ENCODE peak calls at places on chromosome 3, in nine cellular contexts. One of them, this sample, is unnamed.
A peak's percentile ranks its signal among the peaks of the same experiment; 100 is the strongest.

GRCh38 chr3:49401758-49402157 is 10.0 kb downstream of the RHOA start:
- DNase-seq in effector memory CD8-positive, alpha-beta T cell: no peak
- DNase-seq in HEK293T: no peak
- DNase-seq in RPMI8226: no peak
- DNase-seq in neuronal stem cell: no peak
- DNase-seq in stromal cell of bone marrow: no peak
- DNase-seq in activated T-cell treated with anti-CD3 and anti-CD28 coated beads for 48 hours: no peak
- DNase-seq in A673: no peak
- DNase-seq in astrocyte: no peak
- DNase-seq in this sample: no peak

GRCh38 chr3:13235079-13235478 is 161.8 kb upstream of the IQSEC1 start:
- DNase-seq in effector memory CD8-positive, alpha-beta T cell: no peak
- DNase-seq in HEK293T: no peak
- DNase-seq in RPMI8226: no peak
- DNase-seq in neuronal stem cell: no peak
- DNase-seq in stromal cell of bone marrow: no peak
- DNase-seq in activated T-cell treated with anti-CD3 and anti-CD28 coated beads for 48 hours: peak; percentile 7
- DNase-seq in A673: no peak
- DNase-seq in astrocyte: no peak
- DNase-seq in this sample: no peak

GRCh38 chr3:155352900-155353490 is 59.5 kb upstream of the STRIT1 start:
- DNase-seq in effector memory CD8-positive, alpha-beta T cell: no peak
- DNase-seq in HEK293T: peak; percentile 30
- DNase-seq in RPMI8226: peak; percentile 53
- DNase-seq in neuronal stem cell: no peak
- DNase-seq in stromal cell of bone marrow: peak; percentile 22
- DNase-seq in activated T-cell treated with anti-CD3 and anti-CD28 coated beads for 48 hours: no peak
- DNase-seq in A673: peak; percentile 70
- DNase-seq in astrocyte: peak; percentile 14
- DNase-seq in this sample: peak; percentile 43

GRCh38 chr3:177378168-177378567 is 180.9 kb upstream of the TBL1XR1 start:
- DNase-seq in effector memory CD8-positive, alpha-beta T cell: no peak
- DNase-seq in HEK293T: no peak
- DNase-seq in RPMI8226: no peak
- DNase-seq in neuronal stem cell: no peak
- DNase-seq in stromal cell of bone marrow: no peak
- DNase-seq in activated T-cell treated with anti-CD3 and anti-CD28 coated beads for 48 hours: no peak
- DNase-seq in A673: no peak
- DNase-seq in astrocyte: no peak
- DNase-seq in this sample: no peak

GRCh38 chr3:111801697-111802655 is 57.1 kb upstream of the PHLDB2 start:
- DNase-seq in effector memory CD8-positive, alpha-beta T cell: no peak
- DNase-seq in HEK293T: no peak
- DNase-seq in RPMI8226: no peak
- DNase-seq in neuronal stem cell: no peak
- DNase-seq in stromal cell of bone marrow: peak; percentile 87
- DNase-seq in activated T-cell treated with anti-CD3 and anti-CD28 coated beads for 48 hours: no peak
- DNase-seq in A673: peak; percentile 34
- DNase-seq in astrocyte: peak; percentile 88
- DNase-seq in this sample: peak; percentile 96

GRCh38 chr3:123186695-123187094 is 15.0 kb upstream of the SEC22A start:
- DNase-seq in effector memory CD8-positive, alpha-beta T cell: no peak
- DNase-seq in HEK293T: no peak
- DNase-seq in RPMI8226: no peak
- DNase-seq in neuronal stem cell: no peak
- DNase-seq in stromal cell of bone marrow: peak; percentile 51
- DNase-seq in activated T-cell treated with anti-CD3 and anti-CD28 coated beads for 48 hours: no peak
- DNase-seq in A673: no peak
- DNase-seq in astrocyte: no peak
- DNase-seq in this sample: no peak

GRCh38 chr3:194401346-194401745 is 2.3 kb upstream of the GP5 start:
- DNase-seq in effector memory CD8-positive, alpha-beta T cell: no peak
- DNase-seq in HEK293T: no peak
- DNase-seq in RPMI8226: no peak
- DNase-seq in neuronal stem cell: no peak
- DNase-seq in stromal cell of bone marrow: no peak
- DNase-seq in activated T-cell treated with anti-CD3 and anti-CD28 coated beads for 48 hours: no peak
- DNase-seq in A673: no peak
- DNase-seq in astrocyte: no peak
- DNase-seq in this sample: no peak

GRCh38 chr3:98521897-98522537 is 685 bp downstream of the CLDND1 start:
- DNase-seq in effector memory CD8-positive, alpha-beta T cell: peak; percentile 38
- DNase-seq in HEK293T: peak; percentile 44
- DNase-seq in RPMI8226: peak; percentile 72
- DNase-seq in neuronal stem cell: peak; percentile 26
- DNase-seq in stromal cell of bone marrow: peak; percentile 48
- DNase-seq in activated T-cell treated with anti-CD3 and anti-CD28 coated beads for 48 hours: peak; percentile 50
- DNase-seq in A673: peak; percentile 35
- DNase-seq in astrocyte: peak; percentile 68
- DNase-seq in this sample: peak; percentile 81

GRCh38 chr3:148794357-148794756 is 33.3 kb upstream of the CPB1 start:
- DNase-seq in effector memory CD8-positive, alpha-beta T cell: no peak
- DNase-seq in HEK293T: no peak
- DNase-seq in RPMI8226: no peak
- DNase-seq in neuronal stem cell: no peak
- DNase-seq in stromal cell of bone marrow: no peak
- DNase-seq in activated T-cell treated with anti-CD3 and anti-CD28 coated beads for 48 hours: no peak
- DNase-seq in A673: no peak
- DNase-seq in astrocyte: no peak
- DNase-seq in this sample: no peak

GRCh38 chr3:11703185-11703584 is 59.5 kb upstream of the VGLL4 start:
- DNase-seq in effector memory CD8-positive, alpha-beta T cell: no peak
- DNase-seq in HEK293T: no peak
- DNase-seq in RPMI8226: no peak
- DNase-seq in neuronal stem cell: no peak
- DNase-seq in stromal cell of bone marrow: no peak
- DNase-seq in activated T-cell treated with anti-CD3 and anti-CD28 coated beads for 48 hours: no peak
- DNase-seq in A673: no peak
- DNase-seq in astrocyte: no peak
- DNase-seq in this sample: no peak

GRCh38 chr3:143224731-143225130 is 105.2 kb downstream of the CHST2 start:
- DNase-seq in effector memory CD8-positive, alpha-beta T cell: no peak
- DNase-seq in HEK293T: no peak
- DNase-seq in RPMI8226: no peak
- DNase-seq in neuronal stem cell: no peak
- DNase-seq in stromal cell of bone marrow: no peak
- DNase-seq in activated T-cell treated with anti-CD3 and anti-CD28 coated beads for 48 hours: no peak
- DNase-seq in A673: no peak
- DNase-seq in astrocyte: no peak
- DNase-seq in this sample: no peak

GRCh38 chr3:55692295-55692957 is 205.3 kb upstream of the WNT5A start:
- DNase-seq in effector memory CD8-positive, alpha-beta T cell: no peak
- DNase-seq in HEK293T: no peak
- DNase-seq in RPMI8226: peak; percentile 35
- DNase-seq in neuronal stem cell: no peak
- DNase-seq in stromal cell of bone marrow: no peak
- DNase-seq in activated T-cell treated with anti-CD3 and anti-CD28 coated beads for 48 hours: no peak
- DNase-seq in A673: no peak
- DNase-seq in astrocyte: no peak
- DNase-seq in this sample: no peak

GRCh38 chr3:127083778-127084355 is 101.0 kb downstream of the PLXNA1 start:
- DNase-seq in effector memory CD8-positive, alpha-beta T cell: no peak
- DNase-seq in HEK293T: no peak
- DNase-seq in RPMI8226: no peak
- DNase-seq in neuronal stem cell: no peak
- DNase-seq in stromal cell of bone marrow: no peak
- DNase-seq in activated T-cell treated with anti-CD3 and anti-CD28 coated beads for 48 hours: no peak
- DNase-seq in A673: no peak
- DNase-seq in astrocyte: no peak
- DNase-seq in this sample: no peak

GRCh38 chr3:189167027-189167766 is 4.6 kb upstream of the TPRG1 start:
- DNase-seq in effector memory CD8-positive, alpha-beta T cell: no peak
- DNase-seq in HEK293T: no peak
- DNase-seq in RPMI8226: no peak
- DNase-seq in neuronal stem cell: no peak
- DNase-seq in stromal cell of bone marrow: no peak
- DNase-seq in activated T-cell treated with anti-CD3 and anti-CD28 coated beads for 48 hours: no peak
- DNase-seq in A673: no peak
- DNase-seq in astrocyte: no peak
- DNase-seq in this sample: no peak

GRCh38 chr3:43296565-43296964 is 10.2 kb downstream of the SNRK start:
- DNase-seq in effector memory CD8-positive, alpha-beta T cell: peak; percentile 51
- DNase-seq in HEK293T: no peak
- DNase-seq in RPMI8226: peak; percentile 44
- DNase-seq in neuronal stem cell: no peak
- DNase-seq in stromal cell of bone marrow: no peak
- DNase-seq in activated T-cell treated with anti-CD3 and anti-CD28 coated beads for 48 hours: no peak
- DNase-seq in A673: peak; percentile 10
- DNase-seq in astrocyte: no peak
- DNase-seq in this sample: peak; percentile 37

GRCh38 chr3:151788401-151788800 is 25.5 kb upstream of the AADAC start:
- DNase-seq in effector memory CD8-positive, alpha-beta T cell: no peak
- DNase-seq in HEK293T: no peak
- DNase-seq in RPMI8226: no peak
- DNase-seq in neuronal stem cell: no peak
- DNase-seq in stromal cell of bone marrow: no peak
- DNase-seq in activated T-cell treated with anti-CD3 and anti-CD28 coated beads for 48 hours: no peak
- DNase-seq in A673: no peak
- DNase-seq in astrocyte: no peak
- DNase-seq in this sample: no peak

GRCh38 chr3:53075743-53076140 is 29.9 kb upstream of the SFMBT1 start:
- DNase-seq in effector memory CD8-positive, alpha-beta T cell: no peak
- DNase-seq in HEK293T: no peak
- DNase-seq in RPMI8226: no peak
- DNase-seq in neuronal stem cell: no peak
- DNase-seq in stromal cell of bone marrow: no peak
- DNase-seq in activated T-cell treated with anti-CD3 and anti-CD28 coated beads for 48 hours: no peak
- DNase-seq in A673: no peak
- DNase-seq in astrocyte: no peak
- DNase-seq in this sample: no peak

GRCh38 chr3:154886437-154886836 is 193.7 kb upstream of the MME start:
- DNase-seq in effector memory CD8-positive, alpha-beta T cell: no peak
- DNase-seq in HEK293T: no peak
- DNase-seq in RPMI8226: no peak
- DNase-seq in neuronal stem cell: no peak
- DNase-seq in stromal cell of bone marrow: peak; percentile 99
- DNase-seq in activated T-cell treated with anti-CD3 and anti-CD28 coated beads for 48 hours: no peak
- DNase-seq in A673: peak; percentile 63
- DNase-seq in astrocyte: peak; percentile 97
- DNase-seq in this sample: peak; percentile 98

GRCh38 chr3:192223815-192224214 is 503.5 kb downstream of the FGF12 start:
- DNase-seq in effector memory CD8-positive, alpha-beta T cell: no peak
- DNase-seq in HEK293T: no peak
- DNase-seq in RPMI8226: no peak
- DNase-seq in neuronal stem cell: no peak
- DNase-seq in stromal cell of bone marrow: no peak
- DNase-seq in activated T-cell treated with anti-CD3 and anti-CD28 coated beads for 48 hours: no peak
- DNase-seq in A673: peak; percentile 19
- DNase-seq in astrocyte: no peak
- DNase-seq in this sample: no peak

GRCh38 chr3:111568906-111569305 is 26.2 kb downstream of the ZBED2 start:
- DNase-seq in effector memory CD8-positive, alpha-beta T cell: no peak
- DNase-seq in HEK293T: no peak
- DNase-seq in RPMI8226: no peak
- DNase-seq in neuronal stem cell: no peak
- DNase-seq in stromal cell of bone marrow: no peak
- DNase-seq in activated T-cell treated with anti-CD3 and anti-CD28 coated beads for 48 hours: no peak
- DNase-seq in A673: no peak
- DNase-seq in astrocyte: peak; percentile 20
- DNase-seq in this sample: no peak

GRCh38 chr3:182979719-182980191 is 583 bp downstream of the DCUN1D1 start:
- DNase-seq in effector memory CD8-positive, alpha-beta T cell: no peak
- DNase-seq in HEK293T: no peak
- DNase-seq in RPMI8226: peak; percentile 67
- DNase-seq in neuronal stem cell: peak; percentile 30
- DNase-seq in stromal cell of bone marrow: no peak
- DNase-seq in activated T-cell treated with anti-CD3 and anti-CD28 coated beads for 48 hours: no peak
- DNase-seq in A673: peak; percentile 48
- DNase-seq in astrocyte: no peak
- DNase-seq in this sample: peak; percentile 25

GRCh38 chr3:114406922-114407321 is 113.1 kb downstream of the TIGIT start:
- DNase-seq in effector memory CD8-positive, alpha-beta T cell: no peak
- DNase-seq in HEK293T: no peak
- DNase-seq in RPMI8226: no peak
- DNase-seq in neuronal stem cell: no peak
- DNase-seq in stromal cell of bone marrow: no peak
- DNase-seq in activated T-cell treated with anti-CD3 and anti-CD28 coated beads for 48 hours: no peak
- DNase-seq in A673: no peak
- DNase-seq in astrocyte: no peak
- DNase-seq in this sample: no peak

GRCh38 chr3:52846427-52846983 is 11.7 kb upstream of the MUSTN1 start:
- DNase-seq in effector memory CD8-positive, alpha-beta T cell: no peak
- DNase-seq in HEK293T: no peak
- DNase-seq in RPMI8226: no peak
- DNase-seq in neuronal stem cell: no peak
- DNase-seq in stromal cell of bone marrow: no peak
- DNase-seq in activated T-cell treated with anti-CD3 and anti-CD28 coated beads for 48 hours: no peak
- DNase-seq in A673: no peak
- DNase-seq in astrocyte: no peak
- DNase-seq in this sample: no peak

GRCh38 chr3:141191097-141191749 is 40.4 kb upstream of the PXYLP1 start:
- DNase-seq in effector memory CD8-positive, alpha-beta T cell: no peak
- DNase-seq in HEK293T: no peak
- DNase-seq in RPMI8226: no peak
- DNase-seq in neuronal stem cell: no peak
- DNase-seq in stromal cell of bone marrow: peak; percentile 3
- DNase-seq in activated T-cell treated with anti-CD3 and anti-CD28 coated beads for 48 hours: no peak
- DNase-seq in A673: peak; percentile 15
- DNase-seq in astrocyte: no peak
- DNase-seq in this sample: no peak